ENCODE peak calls at places on chromosomes 1 and 21, in four cellular contexts. Y is HuH-7.5; K is NCI-H1105 treated with DMSO at 0.1 percent for 48 hours; B is stimulated activated CD4-positive, alpha-beta T cell treated with anti-CD3 and anti-CD28 coated beads, Interleukin-1b, Interleukin-23, amount 100 ng/mL, for 4 hours. E is an unnamed sample.
A peak's percentile ranks its signal among the peaks of the same experiment; 100 is the strongest.

GRCh38 chr1:6037338-6037762 is 8.3 kb upstream of the KCNAB2 start:
- DNase-seq in B (no peak), K (no peak), Y (no peak), E (no peak)

GRCh38 chr1:182003025-182003725 is 58.3 kb downstream of the ZNF648 start:
- DNase-seq in K (no peak), B (no peak), Y (no peak), E (no peak)

GRCh38 chr1:24727490-24728214 is 17.6 kb upstream of the CLIC4 start:
- DNase-seq in K (no peak), B (no peak), Y (no peak), E (no peak)

GRCh38 chr21:39610705-39611104 is 2.0 kb upstream of the B3GALT5 start:
- DNase-seq in B (no peak), Y (no peak), K (no peak), E (no peak)

GRCh38 chr1:203088441-203088840 is 2.6 kb upstream of the MYOG start:
- DNase-seq in Y (no peak), K (no peak), B (no peak), E (no peak)

GRCh38 chr21:34797926-34798595 is 129.3 kb downstream of the CLIC6 start:
- DNase-seq in Y (no peak), K (no peak), B (no peak), E (no peak)

GRCh38 chr1:180267761-180268555 is 37.9 kb downstream of the LHX4 start:
- DNase-seq in B (no peak), Y (no peak), K (no peak), E (no peak)

GRCh38 chr1:65440915-65441314 is 20.4 kb downstream of the LEPR start:
- DNase-seq in Y (no peak), K (no peak), B (no peak), E (no peak)

GRCh38 chr1:238409947-238410346 is 519.2 kb upstream of the ZP4 start:
- DNase-seq in Y (no peak), B (no peak), K (no peak), E (no peak)

GRCh38 chr1:116127123-116127847 is 16.1 kb downstream of the MAB21L3 start:
- DNase-seq in B (no peak), K (no peak), Y (no peak), E (no peak)

GRCh38 chr1:219010720-219011119 is 163.0 kb upstream of the LYPLAL1 start:
- DNase-seq in Y (no peak), K (no peak), B (no peak), E (no peak)

GRCh38 chr1:160070243-160071163 is 543 bp upstream of the KCNJ10 start:
- DNase-seq in K (peak; percentile 71), Y (peak; percentile 43), B (peak; percentile 52), E (peak; percentile 26)

GRCh38 chr1:157137051-157137772 is 983 bp downstream of the ETV3 start:
- DNase-seq in K (no peak), B (no peak), Y (no peak), E (no peak)

GRCh38 chr1:99786751-99787501 is 20.5 kb upstream of the FRRS1 start:
- DNase-seq in K (no peak), Y (no peak), B (no peak), E (no peak)

GRCh38 chr1:43302721-43303476 is 2.1 kb downstream of the TIE1 start:
- DNase-seq in Y (no peak), K (no peak), B (no peak), E (no peak)

GRCh38 chr1:101188311-101188710 is 48.5 kb upstream of the S1PR1 start:
- DNase-seq in K (no peak), Y (no peak), B (no peak), E (no peak)

GRCh38 chr1:41811978-41812852 is 106.5 kb downstream of the HIVEP3 start:
- DNase-seq in B (peak; percentile 40), Y (peak; percentile 29), K (peak; percentile 51), E (peak; percentile 19)